ENCODE peak calls at places on chromosomes 6 and 20, in four cellular contexts. Z, L, C and N are unnamed samples. For H3K27me3 and H3K36me3, the result is how much of the 10 kb centered on the place peaks cover.

GRCh38 chr20:3090565-3090964 is 6.0 kb upstream of the AVP start:
- DNase-seq in L (no peak), C (no peak), Z (no peak), N (no peak)

GRCh38 chr6:167965602-167966539 is 31.6 kb upstream of the KIF25 start:
- DNase-seq in L (no peak), C (no peak), Z (no peak), N (no peak)

GRCh38 chr20:47821481-47822100 is 36.3 kb upstream of the SULF2 start:
- DNase-seq in L (no peak), C (no peak), Z (peak), N (peak)

GRCh38 chr6:34511923-34512737 is 44.0 kb downstream of the SPDEF start:
- DNase-seq in C (no peak), L (peak), Z (no peak), N (no peak)

GRCh38 chr20:31712564-31713311 is 9.9 kb downstream of the BCL2L1 start:
- DNase-seq in L (peak), Z (peak), C (no peak), N (peak)

GRCh38 chr20:48632017-48632824 is 195.6 kb downstream of the PREX1 start:
- DNase-seq in L (no peak), Z (no peak), C (no peak), N (no peak)

GRCh38 chr6:36177166-36177565 is 19.4 kb upstream of the BRPF3 start:
- DNase-seq in L (no peak), C (no peak), Z (no peak), N (no peak)

GRCh38 chr6:118551063-118551672 is 3.1 kb downstream of the PLN start:
- DNase-seq in Z (peak), L (no peak), C (no peak), N (no peak)

GRCh38 chr6:34386316-34387137 is 5.9 kb downstream of the NUDT3 start:
- DNase-seq in Z (peak), L (no peak), C (no peak), N (no peak)

GRCh38 chr6:116465246-116465645 is 4.1 kb downstream of the CALHM6 start:
- DNase-seq in C (no peak), Z (no peak), L (no peak), N (no peak)

GRCh38 chr20:4613718-4614620 is 107.7 kb upstream of the PRND start:
- DNase-seq in C (peak), L (no peak), Z (peak), N (no peak)

GRCh38 chr6:149657441-149657840 is 8.9 kb upstream of the KATNA1 start:
- DNase-seq in C (no peak), Z (no peak), L (no peak), N (no peak)

GRCh38 chr6:32852018-32852843 is 1.3 kb downstream of the TAP1 start:
- DNase-seq in L (no peak), C (no peak), Z (peak), N (no peak)

GRCh38 chr6:6348251-6348650 is 27.8 kb upstream of the F13A1 start:
- DNase-seq in C (no peak), Z (no peak), L (no peak), N (no peak)

GRCh38 chr6:33613146-33613793 is 7.9 kb upstream of the ITPR3 start:
- DNase-seq in C (no peak), L (no peak), Z (peak), N (no peak)

GRCh38 chr20:40844285-40844684 is 155.2 kb upstream of the MAFB start:
- DNase-seq in Z (no peak), C (no peak), L (no peak), N (no peak)

GRCh38 chr20:62979310-62979709 is 26.8 kb downstream of the SLC17A9 start:
- DNase-seq in L (no peak), C (no peak), Z (no peak), N (no peak)

GRCh38 chr6:129844118-129844891 is 16.8 kb downstream of the TMEM244 start:
- DNase-seq in C (peak), Z (peak), L (no peak), N (peak)

GRCh38 chr6:3023663-3024483 is 24.2 kb downstream of the NQO2 start:
- DNase-seq in Z (peak), C (peak), L (peak), N (no peak)

GRCh38 chr20:34755367-34755766 is 51.2 kb downstream of the TP53INP2 start:
- DNase-seq in C (no peak), Z (no peak), L (no peak), N (no peak)

GRCh38 chr6:131929227-131929626 is 21.9 kb downstream of the CCN2 start:
- DNase-seq in Z (no peak), L (no peak), C (no peak), N (no peak)

GRCh38 chr20:57664924-57665588 is 44.8 kb downstream of the PMEPA1 start:
- DNase-seq in Z (no peak), C (no peak), L (peak), N (no peak)

GRCh38 chr6:30556714-30556963 is 350 bp upstream of the GNL1 start:
- DNase-seq in L (peak), C (no peak), Z (no peak), N (no peak)

GRCh38 chr6:42007286-42007685 is 43.0 kb upstream of the TAF8 start:
- DNase-seq in Z (no peak), L (no peak), C (no peak), N (no peak)

GRCh38 chr6:68639826-68640505 is 4.9 kb downstream of the ADGRB3 start:
- DNase-seq in C (no peak), Z (no peak), L (no peak), N (no peak)

GRCh38 chr6:124879110-124879991 is 82.9 kb upstream of the RNF217 start:
- DNase-seq in Z (no peak), C (no peak), L (no peak), N (no peak)

GRCh38 chr6:75419980-75420379 is 73.6 kb downstream of the FILIP1 start:
- DNase-seq in Z (no peak), C (no peak), L (no peak), N (no peak)

GRCh38 chr20:24368253-24368652 is 101.2 kb upstream of the SYNDIG1 start:
- DNase-seq in Z (no peak), L (no peak), C (no peak), N (no peak)

GRCh38 chr6:158764941-158765340 is 54.2 kb downstream of the EZR start:
- DNase-seq in L (no peak), C (no peak), Z (no peak), N (no peak)

GRCh38 chr6:20211941-20212391 is 303 bp downstream of the MBOAT1 start:
- DNase-seq in C (no peak), L (no peak), Z (peak), N (no peak)

GRCh38 chr6:49550413-49551125 is at the start of gene C6orf141:
- DNase-seq in L (no peak), Z (peak), C (no peak), N (no peak)

GRCh38 chr6:16239798-16240123 is 1.4 kb downstream of the GMPR start:
- DNase-seq in C (no peak), L (no peak), Z (peak), N (no peak)

GRCh38 chr6:52909131-52909530 is 367 bp downstream of the GSTA3 start:
- DNase-seq in Z (no peak), L (no peak), C (no peak), N (no peak)

GRCh38 chr6:7467007-7467897 is 74.2 kb upstream of the DSP start:
- DNase-seq in C (no peak), L (no peak), Z (peak), N (no peak)

GRCh38 chr20:5265339-5265985 is 51.3 kb downstream of the PROKR2 start:
- DNase-seq in Z (no peak), C (no peak), L (no peak), N (no peak)

GRCh38 chr6:169803291-169803811 is 51.9 kb downstream of the ERMARD start:
- DNase-seq in Z (no peak), C (no peak), L (no peak), N (peak)

GRCh38 chr6:84150680-84151079 is 76.8 kb downstream of the CEP162 start:
- DNase-seq in C (no peak), Z (peak), L (no peak), N (peak)

GRCh38 chr6:27111743-27112142 is 135.8 kb upstream of the PRSS16 start:
- DNase-seq in C (no peak), L (no peak), Z (no peak), N (no peak)

GRCh38 chr6:23180504-23181293 is 611.3 kb downstream of the HDGFL1 start:
- DNase-seq in C (no peak), Z (peak), L (no peak), N (no peak)

GRCh38 chr20:38203337-38204003 is 38.4 kb upstream of the TGM2 start:
- DNase-seq in Z (no peak), L (no peak), C (no peak), N (no peak)

GRCh38 chr6:24359640-24360454 is 2.0 kb upstream of the DCDC2 start:
- DNase-seq in L (peak), C (peak), Z (peak), N (peak)

GRCh38 chr6:24355422-24355821 is 2.4 kb downstream of the DCDC2 start:
- DNase-seq in Z (no peak), C (no peak), L (no peak), N (no peak)

GRCh38 chr6:24357336-24358218 is at the start of gene DCDC2:
- DNase-seq in L (peak), C (no peak), Z (peak), N (peak)

GRCh38 chr6:24356310-24357035 is 1.4 kb downstream of the DCDC2 start:
- DNase-seq in Z (no peak), L (no peak), C (no peak), N (no peak)

GRCh38 chr6:24358219-24358821 is 461 bp upstream of the DCDC2 start:
- DNase-seq in L (no peak), C (no peak), Z (no peak), N (no peak)
- H3K4me3 ChIP-seq in L (peak), C (no peak), Z (no peak), N (peak)

GRCh38 chr6:10401632-10402223 is 13.1 kb downstream of the TFAP2A start:
- DNase-seq in Z (no peak), C (no peak), L (no peak), N (no peak)
- H3K27me3 ChIP-seq in Z (under half), C (under half), L (half or more), N (under half)

GRCh38 chr6:111712398-111712797 is 106.7 kb upstream of the TRAF3IP2 start:
- DNase-seq in C (no peak), L (peak), Z (peak), N (no peak)
- H3K36me3 ChIP-seq in C (under half), L (under half), Z (under half), N (under half)

DNA sequence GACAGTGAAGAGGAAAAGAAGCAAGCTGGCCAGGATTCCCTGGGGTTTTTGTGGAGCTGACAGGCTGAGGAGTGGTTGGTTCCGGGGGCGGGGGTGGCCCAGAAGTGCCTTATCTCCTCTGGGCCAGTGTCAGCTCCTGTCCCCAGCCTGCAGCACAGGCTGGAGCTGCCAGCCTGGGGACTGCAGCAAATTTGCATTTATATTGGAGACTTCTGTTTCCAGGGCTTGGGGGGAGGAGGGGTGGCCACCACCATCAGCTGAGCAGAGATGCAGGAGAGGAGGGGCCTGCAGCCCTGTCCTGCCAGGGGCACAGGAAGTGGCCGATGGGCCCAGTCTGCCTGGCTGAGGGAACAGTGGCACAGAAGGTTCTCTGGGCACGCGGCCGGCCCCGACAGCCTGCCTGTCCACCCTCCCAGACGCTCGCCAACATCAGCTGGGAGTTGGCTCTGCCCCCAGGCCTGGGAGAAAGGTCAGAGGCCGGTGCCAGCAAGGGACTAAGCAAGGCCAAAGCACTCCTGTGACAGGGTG is 24.3 kb upstream of the SCRT2 start:
- DNase-seq in C (no peak), Z (no peak), L (peak), N (no peak)
- H3K4me3 ChIP-seq in C (no peak), Z (no peak), L (no peak), N (no peak)